ENCODE peak calls at places on chromosome 21, in seven cellular contexts. U is neural progenitor cell; L is CD8-positive, alpha-beta T cell; C is cardiac muscle cell; E is GM23338; X is body of pancreas; Z is adrenal gland. K is an unnamed sample. For H3K4me1, the result is how much of the 10 kb centered on the place peaks cover.

GRCh38 chr21:45530423-45531113 is 11.7 kb downstream of the SLC19A1 start:
- DNase-seq in U (no peak), L (no peak), C (no peak), E (no peak), X (no peak), Z (peak), K (peak)

GRCh38 chr21:29403291-29403690 is 104.6 kb downstream of the BACH1 start:
- DNase-seq in U (no peak), L (no peak), C (no peak), E (no peak), X (no peak), Z (no peak), K (no peak)

GRCh38 chr21:44883250-44883649 is 9.8 kb upstream of the PTTG1IP start:
- DNase-seq in U (no peak), L (no peak), C (no peak), E (no peak), X (no peak), Z (no peak), K (peak)

GRCh38 chr21:45209046-45209445 is 78.6 kb downstream of the POFUT2 start:
- DNase-seq in U (no peak), L (no peak), C (no peak), E (no peak), X (no peak), Z (no peak), K (no peak)

GRCh38 chr21:39593522-39593921 is 19.2 kb upstream of the B3GALT5 start:
- DNase-seq in U (no peak), L (no peak), C (no peak), E (no peak), X (no peak), Z (no peak), K (no peak)

GRCh38 chr21:16072692-16073091 is 342.9 kb downstream of the USP25 start:
- DNase-seq in U (no peak), L (no peak), C (no peak), E (no peak), X (no peak), Z (no peak), K (no peak)

GRCh38 chr21:27954806-27955205 is 987.9 kb upstream of the ADAMTS5 start:
- DNase-seq in U (no peak), L (no peak), C (no peak), E (peak), X (no peak), Z (no peak), K (no peak)

GRCh38 chr21:15170614-15171013 is 105.8 kb upstream of the NRIP1 start:
- DNase-seq in U (no peak), L (no peak), C (no peak), E (no peak), X (no peak), Z (no peak), K (no peak)

GRCh38 chr21:18298228-18298627 is 53.6 kb downstream of the CHODL start:
- DNase-seq in U (peak), L (no peak), C (no peak), E (peak), X (no peak), Z (no peak), K (no peak)

GRCh38 chr21:32674038-32674437 is 53.8 kb downstream of the SYNJ1 start:
- DNase-seq in U (no peak), L (no peak), C (no peak), E (no peak), X (no peak), Z (no peak), K (no peak)

GRCh38 chr21:32914424-32915070 is 111.2 kb upstream of the OLIG2 start:
- DNase-seq in U (no peak), L (no peak), C (no peak), E (no peak), X (no peak), Z (no peak), K (no peak)

GRCh38 chr21:36381841-36382589 is 3.2 kb upstream of the CHAF1B start:
- DNase-seq in U (no peak), L (no peak), C (no peak), E (no peak), X (no peak), Z (no peak), K (no peak)

GRCh38 chr21:38987551-38988210 is 182.0 kb downstream of the ETS2 start:
- DNase-seq in U (no peak), L (no peak), C (no peak), E (no peak), X (no peak), Z (no peak), K (no peak)

GRCh38 chr21:36504067-36505058 is 24.4 kb upstream of the CLDN14 start:
- DNase-seq in U (peak), L (peak), C (peak), E (peak), X (peak), Z (peak), K (no peak)

GRCh38 chr21:32994305-32994704 is 31.4 kb upstream of the OLIG2 start:
- DNase-seq in U (no peak), L (no peak), C (no peak), E (peak), X (no peak), Z (no peak), K (no peak)

DNA sequence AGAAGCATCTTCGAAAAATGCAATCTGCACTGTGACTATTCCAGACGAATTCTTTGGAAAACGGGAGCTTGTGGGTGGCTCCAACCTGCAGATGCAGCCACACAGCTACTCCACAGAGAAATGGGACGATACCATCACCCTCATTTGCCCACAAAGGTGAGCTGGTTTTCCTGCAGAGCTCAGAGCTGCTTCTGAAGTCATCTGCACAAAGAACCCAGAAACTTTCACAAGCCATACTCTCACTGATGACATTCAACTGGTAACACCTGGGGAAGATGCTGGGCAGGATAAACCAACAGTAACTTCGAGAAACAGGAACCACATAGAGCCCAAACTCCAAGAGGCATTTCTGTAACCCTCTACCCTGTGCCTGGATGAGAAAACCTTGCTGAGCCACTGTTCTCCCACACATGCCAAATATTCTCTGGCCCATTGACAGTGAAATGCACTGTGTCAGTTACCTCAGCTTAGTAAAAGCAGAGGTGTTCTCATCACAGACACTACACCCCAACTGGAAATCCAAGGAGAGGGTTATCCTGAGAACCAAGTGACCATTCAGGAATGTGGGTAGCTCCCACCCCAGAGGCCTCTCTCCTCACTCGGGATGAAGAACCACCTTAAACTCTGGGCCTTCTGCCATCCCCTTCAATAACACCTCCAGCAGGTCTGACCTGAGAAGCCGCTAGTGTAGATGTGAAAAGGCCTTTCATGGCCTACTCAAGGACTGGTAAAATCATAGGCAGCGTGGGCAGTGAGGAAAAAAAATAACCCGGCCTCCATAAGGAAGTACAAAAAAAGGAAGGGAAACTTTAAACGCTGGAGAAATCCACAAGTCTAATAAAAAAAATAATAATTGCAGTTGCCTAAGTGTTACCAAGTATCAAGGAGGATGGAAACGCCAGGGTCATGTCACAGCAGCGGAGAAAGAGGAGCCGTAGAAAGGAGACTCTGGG is 56.7 kb downstream of the HSF2BP start:
- DNase-seq in U (no peak), L (no peak), C (no peak), E (no peak), X (no peak), Z (no peak), K (no peak)
- H3K4me1 ChIP-seq in U (under half), L (under half), C (under half), E (under half), X (under half), Z (under half), K (under half)

GRCh38 chr21:34810786-34811185 is 142.0 kb downstream of the CLIC6 start:
- DNase-seq in U (no peak), L (no peak), C (no peak), E (no peak), X (no peak), Z (no peak), K (no peak)

GRCh38 chr21:34807881-34808568 is 139.2 kb downstream of the CLIC6 start:
- DNase-seq in U (no peak), L (peak), C (no peak), E (no peak), X (peak), Z (peak), K (peak)

GRCh38 chr21:34809822-34810221 is 141.0 kb downstream of the CLIC6 start:
- DNase-seq in U (no peak), L (no peak), C (no peak), E (no peak), X (no peak), Z (no peak), K (no peak)

GRCh38 chr21:34807146-34807880 is 138.5 kb downstream of the CLIC6 start:
- DNase-seq in U (no peak), L (peak), C (no peak), E (no peak), X (no peak), Z (peak), K (no peak)

DNA sequence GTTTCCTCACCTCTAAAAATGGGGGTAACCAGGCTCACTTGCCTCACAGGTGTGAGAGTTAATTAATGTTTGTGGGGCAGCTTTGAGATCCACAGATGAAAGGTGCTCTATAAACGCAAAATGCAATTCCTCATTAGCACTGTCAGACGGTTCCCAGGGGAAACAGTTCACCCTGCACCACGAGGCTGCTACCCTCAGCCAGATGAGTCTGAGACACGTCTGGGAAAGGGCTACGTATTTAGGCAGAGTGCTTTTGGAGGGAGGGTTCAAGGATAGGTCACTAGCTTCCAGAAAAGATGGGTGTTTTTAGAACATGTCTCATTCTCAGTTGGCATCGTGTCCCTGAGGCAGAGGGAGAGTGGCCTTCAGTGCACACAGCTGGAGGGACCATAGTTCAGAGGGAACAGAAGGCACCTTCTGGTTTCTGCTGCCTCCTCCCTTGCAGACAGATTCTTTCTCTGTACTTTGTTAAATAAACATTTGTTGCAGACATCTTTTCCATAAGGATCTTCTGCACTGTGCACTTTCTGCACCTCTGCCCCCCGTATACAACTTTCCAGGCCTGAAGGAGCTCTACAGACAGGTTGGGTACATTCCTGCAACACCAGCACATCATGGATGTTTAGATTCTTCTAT is 139.9 kb downstream of the CLIC6 start:
- DNase-seq in U (no peak), L (no peak), C (no peak), E (no peak), X (no peak), Z (peak), K (no peak)
- H3K27ac ChIP-seq in U (no peak), L (peak), C (no peak), E (no peak), X (no peak), Z (no peak), K (no peak)

DNA sequence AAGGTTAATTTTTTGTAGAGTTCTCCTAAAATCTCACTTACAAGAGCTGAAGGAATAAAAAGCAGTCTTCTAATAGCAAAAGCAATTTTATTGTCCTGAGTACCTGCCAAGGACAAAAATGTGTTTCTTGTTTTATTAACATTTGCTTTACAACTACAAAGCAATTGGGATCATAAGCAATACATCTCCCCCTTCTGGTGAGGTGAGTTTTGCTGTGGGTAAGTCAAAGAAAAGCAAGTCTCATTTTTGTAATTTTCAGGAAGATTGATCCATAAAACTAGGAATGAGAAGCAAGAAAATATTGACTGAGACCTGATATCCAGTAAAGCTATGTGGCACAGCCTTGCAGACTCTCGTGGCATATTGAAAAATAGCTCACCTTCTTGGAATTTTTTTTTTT is 2162.7 kb downstream of the NCAM2 start:
- DNase-seq in U (no peak), L (no peak), C (no peak), E (no peak), X (no peak), Z (no peak), K (no peak)
- TF ChIP-seq CTCF in U (peak), L (no peak), C (no peak), E (peak), X (no peak), Z (no peak), K (no peak)

GRCh38 chr21:42391297-42391696 is 4.6 kb downstream of the TMPRSS3 start:
- DNase-seq in U (no peak), L (no peak), C (no peak), E (no peak), X (no peak), Z (no peak), K (no peak)

GRCh38 chr21:42388740-42389448 is 7.0 kb downstream of the TMPRSS3 start:
- DNase-seq in U (no peak), L (no peak), C (peak), E (peak), X (peak), Z (no peak), K (no peak)

GRCh38 chr21:42390193-42390592 is 5.7 kb downstream of the TMPRSS3 start:
- DNase-seq in U (no peak), L (no peak), C (no peak), E (no peak), X (no peak), Z (no peak), K (no peak)

GRCh38 chr21:42389449-42389835 is 6.4 kb downstream of the TMPRSS3 start:
- DNase-seq in U (peak), L (no peak), C (no peak), E (peak), X (peak), Z (no peak), K (no peak)

DNA sequence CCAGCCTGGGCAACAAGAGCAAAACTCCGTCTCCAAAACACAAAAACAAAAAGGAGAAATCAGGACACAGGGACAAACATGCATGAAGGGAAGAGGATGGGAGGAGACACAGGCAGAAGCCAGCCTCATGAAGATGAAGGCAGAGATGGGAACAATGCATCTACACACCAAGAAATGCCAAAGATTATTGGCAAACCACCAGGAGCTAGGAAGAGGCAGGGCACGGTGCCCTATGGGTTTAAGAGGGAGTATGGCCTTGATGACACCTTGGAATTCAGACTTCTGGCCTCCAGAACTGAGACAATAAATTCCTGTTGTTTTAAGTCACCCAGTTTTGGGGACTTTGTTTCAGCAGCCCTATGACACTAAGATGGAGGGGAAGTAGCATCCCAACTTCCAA is 5.2 kb downstream of the TMPRSS3 start:
- DNase-seq in U (no peak), L (no peak), C (no peak), E (no peak), X (no peak), Z (no peak), K (no peak)
- H3K4me1 ChIP-seq in U (under half), L (under half), C (under half), E (under half), X (under half), Z (under half), K (under half)

DNA sequence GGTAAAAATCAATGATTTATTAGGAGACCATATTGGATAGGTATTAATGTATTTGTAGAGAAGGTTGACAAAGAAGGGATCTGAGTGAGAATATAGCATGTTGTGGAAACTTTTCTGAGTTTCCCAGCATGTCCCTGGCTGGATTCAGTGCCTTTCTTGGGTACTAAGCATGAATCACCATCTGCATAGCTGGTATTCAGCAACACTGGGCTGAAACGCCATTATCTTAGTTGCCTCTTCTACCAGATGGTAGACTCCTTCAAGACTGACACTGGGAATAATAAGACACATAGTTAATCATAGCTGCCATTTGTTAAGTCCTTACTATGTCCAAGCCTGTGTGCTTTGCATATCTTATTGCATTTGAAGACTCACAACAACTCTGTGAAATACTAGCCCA is 45.5 kb downstream of the ATP5PF start:
- DNase-seq in U (no peak), L (no peak), C (no peak), E (no peak), X (no peak), Z (no peak), K (no peak)
- H3K27ac ChIP-seq in U (no peak), L (no peak), C (no peak), E (no peak), X (no peak), Z (no peak), K (no peak)